ENCODE peak calls at places on chromosomes 7 and 10, in six cellular contexts. K is activated naive CD4-positive, alpha-beta T cell; X is KG1; L is choroid plexus epithelial cell; I is amygdala; F is mesothelial cell of epicardium. V is an unnamed sample.

GRCh38 chr7:45036317-45036716 is 36.3 kb downstream of the CCM2 start:
- DNase-seq in K (no peak), X (no peak), L (no peak), I (no peak), F (no peak), V (no peak)

GRCh38 chr10:30459283-30459682 is 25.3 kb downstream of the MAP3K8 start:
- DNase-seq in K (no peak), X (no peak), L (peak; percentile 96), I (no peak), F (no peak), V (no peak)

GRCh38 chr10:101833466-101833865 is 10.1 kb downstream of the KCNIP2 start:
- DNase-seq in K (no peak), X (no peak), L (no peak), I (no peak), F (no peak), V (no peak)

GRCh38 chr10:75860009-75860408 is 428.6 kb downstream of the LRMDA start:
- DNase-seq in K (no peak), X (no peak), L (no peak), I (no peak), F (no peak), V (no peak)

GRCh38 chr10:79347894-79348639 is 798 bp downstream of the PPIF start:
- DNase-seq in K (peak; percentile 36), X (no peak), L (peak; percentile 90), I (peak; percentile 39), F (no peak), V (peak; percentile 68)

GRCh38 chr7:91892099-91892788 is 11.7 kb upstream of the MTERF1 start:
- DNase-seq in K (no peak), X (no peak), L (peak; percentile 17), I (no peak), F (no peak), V (peak; percentile 19)

GRCh38 chr10:66234872-66235271 is 691.0 kb upstream of the LRRTM3 start:
- DNase-seq in K (no peak), X (no peak), L (no peak), I (no peak), F (no peak), V (no peak)

GRCh38 chr10:75654777-75655176 is 223.4 kb downstream of the LRMDA start:
- DNase-seq in K (no peak), X (no peak), L (no peak), I (no peak), F (no peak), V (no peak)

GRCh38 chr10:46077141-46077554 is 31.1 kb upstream of the MSMB start:
- DNase-seq in K (no peak), X (no peak), L (peak; percentile 63), I (no peak), F (no peak), V (no peak)

GRCh38 chr7:155471728-155472127 is 13.8 kb downstream of the EN2 start:
- DNase-seq in K (no peak), X (no peak), L (no peak), I (no peak), F (no peak), V (no peak)

GRCh38 chr10:6033954-6034353 is 28.2 kb downstream of the IL2RA start:
- DNase-seq in K (no peak), X (no peak), L (no peak), I (no peak), F (no peak), V (no peak)

GRCh38 chr7:30831936-30832335 is 60.7 kb downstream of the MINDY4 start:
- DNase-seq in K (no peak), X (no peak), L (no peak), I (no peak), F (no peak), V (no peak)

GRCh38 chr7:155711081-155711480 is 66.6 kb downstream of the RBM33 start:
- DNase-seq in K (no peak), X (no peak), L (no peak), I (no peak), F (no peak), V (no peak)

GRCh38 chr10:103620357-103620749 is 126.8 kb downstream of the NEURL1 start:
- DNase-seq in K (no peak), X (no peak), L (no peak), I (no peak), F (no peak), V (no peak)

GRCh38 chr10:99395750-99396445 is 34.5 kb downstream of the GOT1 start:
- DNase-seq in K (no peak), X (no peak), L (peak; percentile 69), I (no peak), F (no peak), V (no peak)

GRCh38 chr10:70513848-70514309 is 35.3 kb downstream of the PALD1 start:
- DNase-seq in K (no peak), X (no peak), L (peak; percentile 25), I (no peak), F (no peak), V (no peak)

GRCh38 chr10:112221545-112221944 is 38.0 kb upstream of the GPAM start:
- DNase-seq in K (no peak), X (no peak), L (peak; percentile 55), I (no peak), F (no peak), V (no peak)

GRCh38 chr7:12712236-12712635 is 24.8 kb downstream of the ARL4A start:
- DNase-seq in K (no peak), X (no peak), L (no peak), I (no peak), F (no peak), V (no peak)

GRCh38 chr10:123870260-123870659 is 21.3 kb downstream of the CPXM2 start:
- DNase-seq in K (no peak), X (no peak), L (peak; percentile 2), I (no peak), F (no peak), V (peak; percentile 62)

GRCh38 chr7:38215734-38216670 is 38.0 kb downstream of the STARD3NL start:
- DNase-seq in K (peak; percentile 13), X (peak; percentile 87), L (peak; percentile 97), I (peak; percentile 59), F (peak; percentile 42), V (peak; percentile 79)

GRCh38 chr7:2248984-2249694 is 7.1 kb downstream of the NUDT1 start:
- DNase-seq in K (no peak), X (peak; percentile 75), L (peak; percentile 99), I (no peak), F (no peak), V (no peak)

GRCh38 chr7:140551334-140552239 is 72.3 kb upstream of the MKRN1 start:
- DNase-seq in K (no peak), X (no peak), L (peak; percentile 20), I (no peak), F (no peak), V (no peak)

GRCh38 chr7:102253973-102254370 is 32.7 kb upstream of the SH2B2 start:
- DNase-seq in K (no peak), X (no peak), L (no peak), I (no peak), F (no peak), V (no peak)

GRCh38 chr10:79932307-79932706 is 16.6 kb downstream of the SFTPD start:
- DNase-seq in K (no peak), X (no peak), L (no peak), I (no peak), F (no peak), V (no peak)

GRCh38 chr7:28613262-28613661 is 200.9 kb downstream of the CREB5 start:
- DNase-seq in K (no peak), X (no peak), L (no peak), I (no peak), F (no peak), V (no peak)

GRCh38 chr10:98299341-98299740 is 31.3 kb upstream of the LOXL4 start:
- DNase-seq in K (no peak), X (no peak), L (peak; percentile 46), I (no peak), F (no peak), V (no peak)

GRCh38 chr7:157495177-157495553 is 158.4 kb downstream of the DNAJB6 start:
- DNase-seq in K (no peak), X (no peak), L (no peak), I (no peak), F (no peak), V (no peak)

V was measured in retina.